ENCODE peak calls at places on chromosomes 4 and X, in ten cellular contexts. One of them, this sample, is unnamed.

GRCh38 chr4:131450572-131451209 is 1698.4 kb upstream of the PCDH10 start:
- DNase-seq in spleen: no peak
- DNase-seq in ovary: no peak
- DNase-seq in right lobe of liver: no peak
- DNase-seq in endothelial cell of umbilical vein: no peak
- DNase-seq in Peyer's patch: no peak
- DNase-seq in esophagus squamous epithelium: no peak
- DNase-seq in thyroid gland: no peak
- DNase-seq in H1: no peak
- DNase-seq in adrenal gland: no peak
- DNase-seq in this sample: no peak

GRCh38 chr4:124061413-124061812 is 651.1 kb downstream of the ANKRD50 start:
- DNase-seq in endothelial cell of umbilical vein: peak
- DNase-seq in adrenal gland: no peak
- DNase-seq in H1: no peak
- DNase-seq in right lobe of liver: no peak
- DNase-seq in esophagus squamous epithelium: no peak
- DNase-seq in Peyer's patch: no peak
- DNase-seq in spleen: no peak
- DNase-seq in ovary: no peak
- DNase-seq in thyroid gland: no peak
- DNase-seq in this sample: no peak

GRCh38 chrX:46758163-46758955 is 559 bp downstream of the SLC9A7 start:
- DNase-seq in endothelial cell of umbilical vein: peak
- DNase-seq in thyroid gland: peak
- DNase-seq in right lobe of liver: no peak
- DNase-seq in ovary: peak
- DNase-seq in adrenal gland: no peak
- DNase-seq in spleen: peak
- DNase-seq in Peyer's patch: peak
- DNase-seq in esophagus squamous epithelium: no peak
- DNase-seq in H1: no peak
- DNase-seq in this sample: peak

GRCh38 chr4:153571006-153571545 is 104.9 kb downstream of the TMEM131L start:
- DNase-seq in Peyer's patch: no peak
- DNase-seq in thyroid gland: no peak
- DNase-seq in esophagus squamous epithelium: no peak
- DNase-seq in H1: no peak
- DNase-seq in spleen: no peak
- DNase-seq in ovary: no peak
- DNase-seq in adrenal gland: no peak
- DNase-seq in right lobe of liver: no peak
- DNase-seq in endothelial cell of umbilical vein: no peak
- DNase-seq in this sample: no peak

GRCh38 chr4:6451309-6451708 is 21.1 kb downstream of the PPP2R2C start:
- DNase-seq in ovary: no peak
- DNase-seq in endothelial cell of umbilical vein: no peak
- DNase-seq in thyroid gland: no peak
- DNase-seq in spleen: no peak
- DNase-seq in right lobe of liver: no peak
- DNase-seq in Peyer's patch: no peak
- DNase-seq in esophagus squamous epithelium: no peak
- DNase-seq in H1: no peak
- DNase-seq in adrenal gland: no peak
- DNase-seq in this sample: no peak

GRCh38 chr4:52657630-52658501 is 1.2 kb downstream of the USP46 start:
- DNase-seq in endothelial cell of umbilical vein: peak
- DNase-seq in spleen: no peak
- DNase-seq in ovary: peak
- DNase-seq in thyroid gland: peak
- DNase-seq in esophagus squamous epithelium: no peak
- DNase-seq in adrenal gland: peak
- DNase-seq in H1: peak
- DNase-seq in right lobe of liver: no peak
- DNase-seq in Peyer's patch: no peak
- DNase-seq in this sample: peak

GRCh38 chr4:17895481-17895880 is 84.7 kb downstream of the NCAPG start:
- DNase-seq in Peyer's patch: no peak
- DNase-seq in ovary: no peak
- DNase-seq in thyroid gland: no peak
- DNase-seq in spleen: no peak
- DNase-seq in H1: no peak
- DNase-seq in adrenal gland: no peak
- DNase-seq in endothelial cell of umbilical vein: no peak
- DNase-seq in esophagus squamous epithelium: no peak
- DNase-seq in right lobe of liver: no peak
- DNase-seq in this sample: no peak

GRCh38 chr4:6362243-6362885 is 92.7 kb downstream of the WFS1 start:
- DNase-seq in thyroid gland: no peak
- DNase-seq in adrenal gland: no peak
- DNase-seq in Peyer's patch: no peak
- DNase-seq in ovary: no peak
- DNase-seq in endothelial cell of umbilical vein: no peak
- DNase-seq in spleen: no peak
- DNase-seq in esophagus squamous epithelium: no peak
- DNase-seq in right lobe of liver: peak
- DNase-seq in H1: no peak
- DNase-seq in this sample: no peak

GRCh38 chr4:75786938-75787337 is 62.6 kb downstream of the USO1 start:
- DNase-seq in H1: no peak
- DNase-seq in thyroid gland: no peak
- DNase-seq in ovary: no peak
- DNase-seq in adrenal gland: no peak
- DNase-seq in spleen: no peak
- DNase-seq in esophagus squamous epithelium: no peak
- DNase-seq in right lobe of liver: no peak
- DNase-seq in endothelial cell of umbilical vein: no peak
- DNase-seq in Peyer's patch: no peak
- DNase-seq in this sample: no peak

GRCh38 chr4:101604976-101605375 is 185.6 kb upstream of the BANK1 start:
- DNase-seq in thyroid gland: no peak
- DNase-seq in right lobe of liver: no peak
- DNase-seq in adrenal gland: no peak
- DNase-seq in Peyer's patch: no peak
- DNase-seq in H1: no peak
- DNase-seq in ovary: no peak
- DNase-seq in esophagus squamous epithelium: no peak
- DNase-seq in spleen: no peak
- DNase-seq in endothelial cell of umbilical vein: no peak
- DNase-seq in this sample: no peak

GRCh38 chr4:155694100-155694785 is 27.6 kb downstream of the GUCY1A1 start:
- DNase-seq in right lobe of liver: no peak
- DNase-seq in endothelial cell of umbilical vein: no peak
- DNase-seq in Peyer's patch: no peak
- DNase-seq in ovary: no peak
- DNase-seq in thyroid gland: peak
- DNase-seq in H1: no peak
- DNase-seq in adrenal gland: no peak
- DNase-seq in esophagus squamous epithelium: no peak
- DNase-seq in spleen: no peak
- DNase-seq in this sample: no peak

GRCh38 chr4:138838251-138838650 is 177.3 kb upstream of the NOCT start:
- DNase-seq in Peyer's patch: no peak
- DNase-seq in thyroid gland: no peak
- DNase-seq in H1: no peak
- DNase-seq in ovary: no peak
- DNase-seq in right lobe of liver: no peak
- DNase-seq in spleen: no peak
- DNase-seq in endothelial cell of umbilical vein: no peak
- DNase-seq in adrenal gland: no peak
- DNase-seq in esophagus squamous epithelium: no peak
- DNase-seq in this sample: no peak

DNA sequence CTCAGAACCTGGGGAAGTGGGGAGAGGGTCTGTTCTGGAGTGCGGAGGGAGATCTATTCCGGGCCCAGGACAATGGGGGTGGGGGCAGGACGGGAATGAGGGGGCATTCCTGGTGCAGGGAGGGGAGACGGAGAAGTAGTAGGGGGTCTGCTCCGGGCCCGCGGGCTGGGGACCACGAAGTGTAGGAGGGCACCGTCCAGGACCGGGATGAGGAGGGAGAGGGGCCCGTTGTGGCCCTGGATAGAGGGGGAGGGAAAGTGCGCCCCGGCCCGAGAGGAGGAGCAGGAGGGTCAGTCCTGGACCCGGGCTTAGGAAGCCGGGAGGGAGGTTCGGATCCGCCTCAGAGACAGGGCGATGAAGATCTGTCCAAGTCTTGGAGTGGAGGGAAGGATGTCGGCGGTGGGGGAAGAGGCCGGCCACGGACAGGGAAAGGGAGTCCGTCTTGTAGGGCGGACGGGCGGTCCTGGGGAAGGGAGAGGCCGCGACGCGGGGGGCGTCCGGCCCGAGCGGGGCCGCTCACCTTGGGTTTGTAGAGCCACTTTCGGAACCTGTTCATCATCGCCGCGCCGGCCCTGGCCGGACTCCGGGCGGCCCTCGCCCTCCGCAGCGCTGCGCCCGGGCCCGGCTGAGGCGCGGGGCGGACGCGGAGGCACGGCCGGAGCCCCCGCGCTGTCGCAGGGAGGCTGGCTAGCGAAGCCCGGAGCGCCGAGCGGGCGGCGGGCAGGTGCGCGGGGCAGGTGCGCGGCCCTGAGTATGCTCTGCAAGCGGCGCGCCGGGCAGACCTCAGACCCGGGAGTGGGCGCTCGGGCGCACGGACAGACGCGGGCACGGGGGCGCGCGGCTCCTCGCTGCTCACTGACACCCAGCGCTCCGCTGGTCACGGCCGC is at the start of gene ZFYVE28:
- DNase-seq in ovary: no peak
- DNase-seq in adrenal gland: peak
- DNase-seq in H1: no peak
- DNase-seq in esophagus squamous epithelium: no peak
- DNase-seq in right lobe of liver: peak
- DNase-seq in Peyer's patch: no peak
- DNase-seq in endothelial cell of umbilical vein: peak
- DNase-seq in thyroid gland: peak
- DNase-seq in spleen: peak
- DNase-seq in this sample: peak
- TF ChIP-seq POLR2A in ovary: no peak
- TF ChIP-seq POLR2A in adrenal gland: peak
- TF ChIP-seq POLR2A in H1: no peak
- TF ChIP-seq POLR2A in esophagus squamous epithelium: no peak
- TF ChIP-seq POLR2A in right lobe of liver: peak
- TF ChIP-seq POLR2A in Peyer's patch: peak
- TF ChIP-seq POLR2A in endothelial cell of umbilical vein: peak
- TF ChIP-seq POLR2A in thyroid gland: no peak
- TF ChIP-seq POLR2A in spleen: no peak
- TF ChIP-seq POLR2A in this sample: no peak

GRCh38 chrX:65034641-65035450 is 58.6 kb upstream of the ZC4H2 start:
- DNase-seq in ovary: peak
- DNase-seq in spleen: peak
- DNase-seq in right lobe of liver: peak
- DNase-seq in thyroid gland: peak
- DNase-seq in adrenal gland: peak
- DNase-seq in esophagus squamous epithelium: peak
- DNase-seq in endothelial cell of umbilical vein: peak
- DNase-seq in H1: peak
- DNase-seq in Peyer's patch: peak
- DNase-seq in this sample: peak
- TF ChIP-seq POLR2A in ovary: no peak
- TF ChIP-seq POLR2A in spleen: no peak
- TF ChIP-seq POLR2A in right lobe of liver: peak
- TF ChIP-seq POLR2A in thyroid gland: no peak
- TF ChIP-seq POLR2A in adrenal gland: peak
- TF ChIP-seq POLR2A in esophagus squamous epithelium: no peak
- TF ChIP-seq POLR2A in endothelial cell of umbilical vein: no peak
- TF ChIP-seq POLR2A in H1: peak
- TF ChIP-seq POLR2A in Peyer's patch: peak
- TF ChIP-seq POLR2A in this sample: peak

GRCh38 chrX:78019586-78020483 is 50.4 kb upstream of the PGAM4 start:
- DNase-seq in Peyer's patch: no peak
- DNase-seq in thyroid gland: no peak
- DNase-seq in ovary: no peak
- DNase-seq in right lobe of liver: no peak
- DNase-seq in endothelial cell of umbilical vein: no peak
- DNase-seq in adrenal gland: no peak
- DNase-seq in esophagus squamous epithelium: no peak
- DNase-seq in spleen: no peak
- DNase-seq in H1: no peak
- DNase-seq in this sample: peak

GRCh38 chrX:78029663-78030062 is 60.2 kb upstream of the PGAM4 start:
- DNase-seq in ovary: peak
- DNase-seq in Peyer's patch: no peak
- DNase-seq in adrenal gland: peak
- DNase-seq in spleen: no peak
- DNase-seq in H1: no peak
- DNase-seq in thyroid gland: no peak
- DNase-seq in right lobe of liver: no peak
- DNase-seq in esophagus squamous epithelium: no peak
- DNase-seq in endothelial cell of umbilical vein: peak
- DNase-seq in this sample: peak

GRCh38 chrX:78027798-78028197 is 58.4 kb upstream of the PGAM4 start:
- DNase-seq in endothelial cell of umbilical vein: no peak
- DNase-seq in adrenal gland: no peak
- DNase-seq in spleen: no peak
- DNase-seq in esophagus squamous epithelium: no peak
- DNase-seq in Peyer's patch: no peak
- DNase-seq in right lobe of liver: no peak
- DNase-seq in ovary: no peak
- DNase-seq in H1: no peak
- DNase-seq in thyroid gland: no peak
- DNase-seq in this sample: no peak

DNA sequence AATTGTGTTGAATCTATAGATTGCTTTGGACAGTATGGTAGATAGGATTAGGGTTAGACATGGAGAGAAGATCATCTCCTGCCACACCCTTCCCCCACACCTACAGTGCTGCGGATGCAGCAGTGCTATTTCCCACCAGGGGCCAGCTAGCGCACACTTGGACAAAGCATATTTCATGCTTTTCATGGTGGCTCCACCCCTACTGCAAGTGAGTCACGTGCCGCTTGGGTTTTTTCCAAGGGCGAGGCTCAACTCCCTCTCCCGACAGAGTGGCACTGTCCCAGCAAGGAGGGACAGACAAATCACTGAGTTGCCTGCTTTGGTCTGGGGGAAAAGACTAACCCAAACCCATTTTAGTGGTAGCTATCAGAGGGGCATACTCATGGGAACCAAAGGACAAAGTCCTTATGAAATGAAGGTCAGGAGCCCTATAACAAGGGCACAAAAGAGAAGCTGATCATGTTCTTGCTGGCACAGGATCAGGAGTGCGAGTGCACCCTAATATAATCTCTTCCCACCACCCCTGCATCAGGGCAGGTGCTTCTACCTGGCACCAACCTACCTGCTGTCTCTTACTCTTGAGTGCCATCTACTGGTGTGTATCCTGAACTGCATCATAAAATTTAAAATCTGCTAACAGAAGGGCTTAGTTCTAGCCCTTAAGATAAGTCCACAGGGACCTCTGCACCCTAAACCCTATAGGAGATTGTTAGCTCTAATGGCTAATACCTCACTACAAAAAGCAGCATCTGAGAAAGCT is 55.1 kb upstream of the PGAM4 start:
- DNase-seq in thyroid gland: no peak
- DNase-seq in endothelial cell of umbilical vein: peak
- DNase-seq in H1: no peak
- DNase-seq in spleen: no peak
- DNase-seq in adrenal gland: peak
- DNase-seq in esophagus squamous epithelium: no peak
- DNase-seq in ovary: no peak
- DNase-seq in Peyer's patch: no peak
- DNase-seq in right lobe of liver: no peak
- DNase-seq in this sample: peak
- TF ChIP-seq POLR2A in thyroid gland: no peak
- TF ChIP-seq POLR2A in endothelial cell of umbilical vein: no peak
- TF ChIP-seq POLR2A in H1: no peak
- TF ChIP-seq POLR2A in spleen: no peak
- TF ChIP-seq POLR2A in adrenal gland: no peak
- TF ChIP-seq POLR2A in esophagus squamous epithelium: no peak
- TF ChIP-seq POLR2A in ovary: no peak
- TF ChIP-seq POLR2A in Peyer's patch: no peak
- TF ChIP-seq POLR2A in right lobe of liver: no peak
- TF ChIP-seq POLR2A in this sample: no peak

GRCh38 chr4:13548984-13549546 is 4.8 kb upstream of the NKX3-2 start:
- DNase-seq in right lobe of liver: peak
- DNase-seq in esophagus squamous epithelium: no peak
- DNase-seq in endothelial cell of umbilical vein: peak
- DNase-seq in adrenal gland: peak
- DNase-seq in H1: peak
- DNase-seq in spleen: peak
- DNase-seq in Peyer's patch: peak
- DNase-seq in thyroid gland: peak
- DNase-seq in ovary: peak
- DNase-seq in this sample: peak
- TF ChIP-seq POLR2A in right lobe of liver: no peak
- TF ChIP-seq POLR2A in esophagus squamous epithelium: no peak
- TF ChIP-seq POLR2A in endothelial cell of umbilical vein: no peak
- TF ChIP-seq POLR2A in adrenal gland: no peak
- TF ChIP-seq POLR2A in H1: no peak
- TF ChIP-seq POLR2A in spleen: no peak
- TF ChIP-seq POLR2A in Peyer's patch: no peak
- TF ChIP-seq POLR2A in thyroid gland: no peak
- TF ChIP-seq POLR2A in ovary: no peak
- TF ChIP-seq POLR2A in this sample: no peak

This sample was measured in erythroblast.